ENCODE peak calls at places on chromosomes 12 and 14, in four cellular contexts. V, M, D and A are unnamed samples.

GRCh38 chr12:1443421-1444141 is 150.8 kb downstream of the FBXL14 start:
- DNase-seq in D (no peak), V (no peak), M (peak; percentile 25), A (peak; percentile 69)

GRCh38 chr14:71247106-71247505 is 339.8 kb downstream of the PCNX1 start:
- DNase-seq in V (no peak), M (peak; percentile 91), D (no peak), A (no peak)

GRCh38 chr12:27861428-27862167 is 81.6 kb upstream of the MANSC4 start:
- DNase-seq in V (no peak), D (peak; percentile 9), M (no peak), A (no peak)

GRCh38 chr12:108313609-108314331 is 25.3 kb downstream of the CMKLR1 start:
- DNase-seq in V (no peak), M (no peak), D (no peak), A (no peak)

GRCh38 chr14:59631237-59631636 is 54.6 kb upstream of the CCDC175 start:
- DNase-seq in M (no peak), V (no peak), D (no peak), A (no peak)

GRCh38 chr12:5576011-5576410 is 144.1 kb downstream of the NTF3 start:
- DNase-seq in D (no peak), V (no peak), M (no peak), A (no peak)

GRCh38 chr12:22409071-22409951 is 74.8 kb upstream of the ST8SIA1 start:
- DNase-seq in D (no peak), V (peak; percentile 17), M (no peak), A (no peak)

GRCh38 chr14:20683896-20684661 is at the start of gene RNASE4:
- DNase-seq in M (peak; percentile 85), V (peak; percentile 81), D (peak; percentile 54), A (peak; percentile 82)

GRCh38 chr14:94485944-94486841 is 10.2 kb upstream of the SERPINA9 start:
- DNase-seq in D (no peak), V (peak; percentile 11), M (peak; percentile 52), A (peak; percentile 18)

GRCh38 chr12:48184549-48184922 is 1.1 kb downstream of the CCDC184 start:
- DNase-seq in V (no peak), M (no peak), D (no peak), A (no peak)

GRCh38 chr14:82067221-82067620 is 533.6 kb upstream of the SEL1L start:
- DNase-seq in M (no peak), V (no peak), D (no peak), A (no peak)

GRCh38 chr12:100128509-100128908 is 14.2 kb downstream of the BLTP3B start:
- DNase-seq in M (peak; percentile 69), V (no peak), D (no peak), A (no peak)
- TF ChIP-seq CTCF in M (peak; percentile 69), V (no peak), D (peak; percentile 48), A (peak; percentile 42)

GRCh38 chr12:92953747-92954146 is 24.7 kb upstream of the EEA1 start:
- DNase-seq in D (no peak), M (no peak), V (no peak), A (no peak)
- TF ChIP-seq CTCF in D (no peak), M (no peak), V (no peak), A (no peak)

GRCh38 chr12:52232233-52232915 is 669 bp upstream of the KRT7 start:
- DNase-seq in M (no peak), V (no peak), D (no peak), A (no peak)

GRCh38 chr12:52233462-52234141 is 559 bp downstream of the KRT7 start:
- DNase-seq in M (no peak), D (no peak), V (no peak), A (no peak)

GRCh38 chr12:52234226-52234810 is 1.3 kb downstream of the KRT7 start:
- DNase-seq in V (no peak), D (no peak), M (no peak), A (no peak)

GRCh38 chr12:52231305-52232232 is 1.5 kb upstream of the KRT7 start:
- DNase-seq in D (no peak), M (peak; percentile 48), V (no peak), A (no peak)

GRCh38 chr12:52232916-52233461 is at the start of gene KRT7:
- DNase-seq in M (peak; percentile 53), D (no peak), V (no peak), A (no peak)
- TF ChIP-seq CTCF in M (no peak), D (no peak), V (no peak), A (no peak)

DNA sequence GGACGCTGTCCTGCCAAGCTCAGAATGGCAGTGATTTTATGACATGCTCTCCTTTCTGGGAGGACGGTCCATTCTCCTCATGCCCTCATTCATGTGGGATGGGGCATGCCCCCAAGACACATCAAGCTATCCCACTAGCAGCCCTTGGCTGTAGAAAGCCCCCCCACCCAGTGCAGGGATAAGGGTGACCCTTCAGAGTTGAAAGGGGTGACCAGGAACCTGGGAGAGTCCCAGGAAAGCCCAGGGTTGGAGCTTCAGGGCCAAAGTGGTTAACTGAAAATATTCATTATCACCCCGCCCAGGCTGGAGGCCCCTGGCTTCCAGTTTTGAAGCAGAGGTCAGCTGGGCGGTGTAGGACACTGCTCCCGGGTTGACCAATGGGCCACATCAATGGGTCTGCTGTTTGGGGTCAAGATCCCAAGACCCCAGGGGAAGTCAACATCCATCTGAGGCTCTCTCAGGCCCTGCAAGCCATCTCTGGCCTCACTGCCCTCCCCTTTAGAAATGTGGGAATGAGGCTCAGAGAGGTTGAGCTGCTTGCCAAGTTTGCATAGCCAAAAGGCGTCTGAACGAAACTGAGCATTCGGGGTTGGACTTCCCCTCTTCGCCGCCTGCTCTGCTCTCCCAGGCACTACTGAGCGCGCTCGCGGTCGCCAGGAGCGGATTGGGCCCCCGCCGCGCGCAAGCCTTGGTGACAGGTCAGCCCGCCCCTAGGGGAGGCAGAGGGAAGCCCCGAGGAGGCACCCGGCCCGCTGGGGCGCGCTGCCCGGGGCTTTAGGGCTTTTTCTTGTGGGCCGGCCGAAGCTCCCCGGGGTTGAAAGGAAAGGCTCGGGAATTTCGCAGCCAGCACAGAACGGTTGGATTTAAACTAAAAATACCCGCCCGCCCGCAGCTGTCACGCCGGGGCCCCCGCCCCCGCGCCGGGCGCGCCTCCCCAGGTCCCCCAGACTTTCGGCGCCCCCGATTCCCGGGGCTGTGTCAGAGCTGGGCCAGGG is 630 bp downstream of the SYNE3 start:
- DNase-seq in V (peak; percentile 67), D (no peak), M (peak; percentile 26), A (no peak)
- TF ChIP-seq CTCF in V (peak; percentile 64), D (peak; percentile 60), M (no peak), A (peak; percentile 37)

GRCh38 chr12:69348162-69348938 is at the start of gene LYZ:
- DNase-seq in V (no peak), D (peak; percentile 15), M (no peak), A (no peak)
- TF ChIP-seq CTCF in V (no peak), D (no peak), M (no peak), A (no peak)

DNA sequence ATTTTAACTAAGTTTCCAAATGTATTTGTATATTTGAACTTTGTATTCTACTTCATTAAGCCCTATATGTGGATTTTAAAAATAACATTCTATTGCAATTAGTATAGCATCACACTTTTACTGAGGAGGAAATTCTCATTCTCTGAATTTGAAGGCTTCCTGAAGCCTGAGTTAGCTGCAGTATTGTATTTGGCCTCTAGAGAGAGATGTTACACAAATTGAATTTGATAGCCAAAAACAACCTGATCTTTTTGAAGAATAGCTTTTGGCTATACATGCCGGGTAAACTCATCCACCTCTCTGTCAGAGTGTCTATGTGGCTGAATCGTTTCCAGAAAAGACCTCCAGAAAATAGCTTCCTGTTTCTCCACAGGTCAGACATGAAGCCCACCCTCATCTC is 316.5 kb upstream of the OR4E1 start:
- DNase-seq in M (no peak), V (no peak), D (no peak), A (no peak)
- TF ChIP-seq CTCF in M (peak; percentile 56), V (peak; percentile 35), D (peak; percentile 13), A (peak; percentile 44)